ENCODE peak calls at places on chromosome 12, in ten cellular contexts. One of them, this sample, is unnamed. For H3K36me3 and H3K27me3, the result is how much of the 10 kb centered on the place peaks cover.

GRCh38 chr12:52168019-52168717 is 23.6 kb downstream of the KRT80 start:
- DNase-seq in right atrium auricular region: no peak
- DNase-seq in adrenal gland: no peak
- DNase-seq in PC-9: no peak
- DNase-seq in Peyer's patch: peak
- DNase-seq in breast epithelium: no peak
- DNase-seq in NT2/D1: no peak
- DNase-seq in stomach: peak
- DNase-seq in bronchial epithelial cell: peak
- DNase-seq in prostate gland: no peak
- DNase-seq in this sample: no peak

GRCh38 chr12:3200779-3201738 is 123.9 kb downstream of the TSPAN9 start:
- DNase-seq in PC-9: no peak
- DNase-seq in NT2/D1: no peak
- DNase-seq in right atrium auricular region: no peak
- DNase-seq in Peyer's patch: no peak
- DNase-seq in adrenal gland: no peak
- DNase-seq in bronchial epithelial cell: no peak
- DNase-seq in prostate gland: no peak
- DNase-seq in breast epithelium: no peak
- DNase-seq in stomach: no peak
- DNase-seq in this sample: no peak

GRCh38 chr12:30980886-30981662 is 54.5 kb downstream of the TSPAN11 start:
- DNase-seq in prostate gland: no peak
- DNase-seq in right atrium auricular region: no peak
- DNase-seq in breast epithelium: no peak
- DNase-seq in Peyer's patch: no peak
- DNase-seq in stomach: no peak
- DNase-seq in adrenal gland: no peak
- DNase-seq in bronchial epithelial cell: no peak
- DNase-seq in NT2/D1: no peak
- DNase-seq in PC-9: no peak
- DNase-seq in this sample: no peak

GRCh38 chr12:95790912-95791849 is 617 bp upstream of the NTN4 start:
- DNase-seq in Peyer's patch: no peak
- DNase-seq in prostate gland: peak
- DNase-seq in NT2/D1: no peak
- DNase-seq in bronchial epithelial cell: peak
- DNase-seq in right atrium auricular region: no peak
- DNase-seq in breast epithelium: no peak
- DNase-seq in PC-9: peak
- DNase-seq in stomach: no peak
- DNase-seq in adrenal gland: peak
- DNase-seq in this sample: no peak

GRCh38 chr12:10143205-10143604 is 13.2 kb upstream of the CLEC7A start:
- DNase-seq in NT2/D1: no peak
- DNase-seq in breast epithelium: no peak
- DNase-seq in prostate gland: no peak
- DNase-seq in PC-9: no peak
- DNase-seq in Peyer's patch: no peak
- DNase-seq in stomach: no peak
- DNase-seq in adrenal gland: no peak
- DNase-seq in bronchial epithelial cell: peak
- DNase-seq in right atrium auricular region: no peak
- DNase-seq in this sample: no peak

GRCh38 chr12:110920324-110920910 is at the start of gene MYL2:
- DNase-seq in adrenal gland: no peak
- DNase-seq in right atrium auricular region: peak
- DNase-seq in breast epithelium: no peak
- DNase-seq in Peyer's patch: no peak
- DNase-seq in NT2/D1: no peak
- DNase-seq in stomach: no peak
- DNase-seq in PC-9: no peak
- DNase-seq in bronchial epithelial cell: no peak
- DNase-seq in prostate gland: no peak
- DNase-seq in this sample: no peak

GRCh38 chr12:27975222-27976136 is 2.9 kb upstream of the PTHLH start:
- DNase-seq in right atrium auricular region: no peak
- DNase-seq in bronchial epithelial cell: peak
- DNase-seq in Peyer's patch: no peak
- DNase-seq in prostate gland: no peak
- DNase-seq in PC-9: no peak
- DNase-seq in NT2/D1: no peak
- DNase-seq in adrenal gland: no peak
- DNase-seq in breast epithelium: no peak
- DNase-seq in stomach: no peak
- DNase-seq in this sample: no peak

GRCh38 chr12:50353869-50354593 is 42.4 kb downstream of the FAM186A start:
- DNase-seq in Peyer's patch: no peak
- DNase-seq in NT2/D1: no peak
- DNase-seq in PC-9: no peak
- DNase-seq in adrenal gland: no peak
- DNase-seq in bronchial epithelial cell: no peak
- DNase-seq in breast epithelium: no peak
- DNase-seq in right atrium auricular region: no peak
- DNase-seq in prostate gland: no peak
- DNase-seq in stomach: no peak
- DNase-seq in this sample: no peak

GRCh38 chr12:4270670-4271432 is 2.7 kb upstream of the CCND2 start:
- DNase-seq in adrenal gland: peak
- DNase-seq in stomach: no peak
- DNase-seq in prostate gland: no peak
- DNase-seq in Peyer's patch: peak
- DNase-seq in PC-9: no peak
- DNase-seq in bronchial epithelial cell: peak
- DNase-seq in NT2/D1: peak
- DNase-seq in breast epithelium: no peak
- DNase-seq in right atrium auricular region: peak
- DNase-seq in this sample: no peak

GRCh38 chr12:98743362-98743953 is 98.4 kb downstream of the APAF1 start:
- DNase-seq in bronchial epithelial cell: peak
- DNase-seq in PC-9: no peak
- DNase-seq in stomach: no peak
- DNase-seq in breast epithelium: no peak
- DNase-seq in prostate gland: no peak
- DNase-seq in adrenal gland: no peak
- DNase-seq in Peyer's patch: no peak
- DNase-seq in NT2/D1: peak
- DNase-seq in right atrium auricular region: no peak
- DNase-seq in this sample: no peak

GRCh38 chr12:100896192-100896591 is 101.6 kb downstream of the ANO4 start:
- DNase-seq in PC-9: no peak
- DNase-seq in right atrium auricular region: no peak
- DNase-seq in prostate gland: no peak
- DNase-seq in breast epithelium: no peak
- DNase-seq in adrenal gland: no peak
- DNase-seq in bronchial epithelial cell: no peak
- DNase-seq in stomach: no peak
- DNase-seq in Peyer's patch: no peak
- DNase-seq in NT2/D1: no peak
- DNase-seq in this sample: no peak

GRCh38 chr12:98997899-98998298 is 352.8 kb downstream of the APAF1 start:
- DNase-seq in PC-9: no peak
- DNase-seq in Peyer's patch: no peak
- DNase-seq in stomach: no peak
- DNase-seq in adrenal gland: peak
- DNase-seq in bronchial epithelial cell: no peak
- DNase-seq in NT2/D1: no peak
- DNase-seq in prostate gland: no peak
- DNase-seq in right atrium auricular region: no peak
- DNase-seq in breast epithelium: no peak
- DNase-seq in this sample: no peak

GRCh38 chr12:82326905-82327503 is 31.2 kb downstream of the CCDC59 start:
- DNase-seq in bronchial epithelial cell: peak
- DNase-seq in stomach: no peak
- DNase-seq in breast epithelium: no peak
- DNase-seq in adrenal gland: no peak
- DNase-seq in PC-9: peak
- DNase-seq in prostate gland: no peak
- DNase-seq in Peyer's patch: no peak
- DNase-seq in right atrium auricular region: no peak
- DNase-seq in NT2/D1: no peak
- DNase-seq in this sample: no peak

GRCh38 chr12:124352839-124353238 is 57.9 kb downstream of the RFLNA start:
- DNase-seq in PC-9: no peak
- DNase-seq in prostate gland: peak
- DNase-seq in adrenal gland: peak
- DNase-seq in stomach: peak
- DNase-seq in bronchial epithelial cell: peak
- DNase-seq in right atrium auricular region: no peak
- DNase-seq in Peyer's patch: peak
- DNase-seq in NT2/D1: no peak
- DNase-seq in breast epithelium: no peak
- DNase-seq in this sample: no peak

GRCh38 chr12:124351422-124351821 is 56.5 kb downstream of the RFLNA start:
- DNase-seq in adrenal gland: no peak
- DNase-seq in NT2/D1: no peak
- DNase-seq in prostate gland: no peak
- DNase-seq in Peyer's patch: no peak
- DNase-seq in breast epithelium: no peak
- DNase-seq in right atrium auricular region: no peak
- DNase-seq in PC-9: no peak
- DNase-seq in bronchial epithelial cell: no peak
- DNase-seq in stomach: no peak
- DNase-seq in this sample: no peak

GRCh38 chr12:124350491-124350890 is 55.6 kb downstream of the RFLNA start:
- DNase-seq in NT2/D1: no peak
- DNase-seq in breast epithelium: no peak
- DNase-seq in adrenal gland: no peak
- DNase-seq in prostate gland: no peak
- DNase-seq in right atrium auricular region: no peak
- DNase-seq in Peyer's patch: no peak
- DNase-seq in PC-9: no peak
- DNase-seq in stomach: no peak
- DNase-seq in bronchial epithelial cell: no peak
- DNase-seq in this sample: no peak

GRCh38 chr12:124354400-124354799 is 59.5 kb downstream of the RFLNA start:
- DNase-seq in breast epithelium: no peak
- DNase-seq in bronchial epithelial cell: no peak
- DNase-seq in Peyer's patch: no peak
- DNase-seq in NT2/D1: no peak
- DNase-seq in prostate gland: no peak
- DNase-seq in stomach: no peak
- DNase-seq in right atrium auricular region: no peak
- DNase-seq in PC-9: no peak
- DNase-seq in adrenal gland: no peak
- DNase-seq in this sample: no peak

DNA sequence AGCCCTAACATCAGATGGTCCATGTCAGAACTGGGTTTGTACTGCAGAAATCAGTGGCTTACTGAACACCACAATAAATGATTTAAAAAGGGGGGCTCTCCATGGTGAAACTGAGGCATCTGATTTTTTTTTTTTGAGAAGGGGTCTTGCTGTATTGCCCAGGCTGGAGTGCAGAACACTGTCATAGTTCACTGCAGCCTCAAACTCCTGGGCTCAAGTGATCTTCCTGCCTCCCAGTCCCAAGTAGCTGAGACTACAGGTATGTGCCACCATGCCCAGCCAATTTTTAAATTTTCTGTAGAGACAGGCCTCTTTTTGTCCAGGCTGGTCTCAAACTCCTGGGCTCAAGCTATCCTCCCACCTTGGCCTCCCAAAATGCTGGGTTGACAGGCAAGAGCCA is 57.4 kb downstream of the RFLNA start:
- DNase-seq in stomach: no peak
- DNase-seq in prostate gland: no peak
- DNase-seq in PC-9: no peak
- DNase-seq in right atrium auricular region: no peak
- DNase-seq in bronchial epithelial cell: no peak
- DNase-seq in NT2/D1: no peak
- DNase-seq in adrenal gland: no peak
- DNase-seq in breast epithelium: no peak
- DNase-seq in Peyer's patch: no peak
- DNase-seq in this sample: no peak
- H3K36me3 ChIP-seq in stomach: half or more
- H3K36me3 ChIP-seq in prostate gland: under half
- H3K36me3 ChIP-seq in PC-9: under half
- H3K36me3 ChIP-seq in right atrium auricular region: half or more
- H3K36me3 ChIP-seq in bronchial epithelial cell: under half
- H3K36me3 ChIP-seq in NT2/D1: half or more
- H3K36me3 ChIP-seq in adrenal gland: half or more
- H3K36me3 ChIP-seq in breast epithelium: under half
- H3K36me3 ChIP-seq in Peyer's patch: under half
- H3K36me3 ChIP-seq in this sample: under half

DNA sequence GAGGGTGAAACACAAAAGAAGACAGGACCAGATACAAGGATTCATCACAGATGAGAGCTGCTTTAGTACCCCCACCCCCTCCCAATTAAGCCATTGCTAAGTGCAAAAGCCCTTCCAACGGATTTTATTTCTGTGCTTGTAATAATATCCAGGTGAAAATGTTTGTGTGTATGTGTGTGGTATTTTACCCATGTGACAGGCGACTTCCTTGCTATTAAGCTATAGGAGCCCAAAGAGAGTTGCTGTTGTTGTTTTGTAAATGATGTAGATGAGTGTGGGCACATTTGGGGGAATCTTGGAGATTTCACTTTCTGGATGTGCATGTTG is 3.2 kb upstream of the HOXC4 start:
- DNase-seq in breast epithelium: no peak
- DNase-seq in Peyer's patch: no peak
- DNase-seq in stomach: no peak
- DNase-seq in bronchial epithelial cell: no peak
- DNase-seq in adrenal gland: no peak
- DNase-seq in prostate gland: no peak
- DNase-seq in PC-9: no peak
- DNase-seq in NT2/D1: no peak
- DNase-seq in right atrium auricular region: no peak
- DNase-seq in this sample: no peak
- H3K27me3 ChIP-seq in breast epithelium: under half
- H3K27me3 ChIP-seq in Peyer's patch: under half
- H3K27me3 ChIP-seq in stomach: half or more
- H3K27me3 ChIP-seq in bronchial epithelial cell: half or more
- H3K27me3 ChIP-seq in adrenal gland: under half
- H3K27me3 ChIP-seq in prostate gland: half or more
- H3K27me3 ChIP-seq in PC-9: under half
- H3K27me3 ChIP-seq in NT2/D1: half or more
- H3K27me3 ChIP-seq in right atrium auricular region: under half
- H3K27me3 ChIP-seq in this sample: under half

DNA sequence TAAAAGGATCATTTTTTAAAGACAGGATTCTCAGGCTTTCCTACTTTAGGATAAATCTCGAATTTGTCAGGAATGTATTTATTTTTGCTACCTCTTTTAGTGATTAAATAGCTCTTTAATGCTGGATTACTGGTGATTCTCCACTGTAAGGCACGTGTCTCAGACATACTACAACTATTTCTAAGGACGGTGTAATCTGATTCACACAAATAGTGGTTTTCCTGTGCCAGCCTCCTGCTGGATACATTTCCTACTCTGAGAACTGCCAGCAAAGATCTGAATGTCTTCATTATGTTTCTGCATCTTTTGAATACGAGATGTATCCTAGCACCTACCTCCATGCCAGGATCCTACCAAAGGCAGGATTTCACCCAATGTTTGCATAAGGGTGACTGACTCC is 120.7 kb downstream of the PRICKLE1 start:
- DNase-seq in PC-9: no peak
- DNase-seq in Peyer's patch: no peak
- DNase-seq in NT2/D1: no peak
- DNase-seq in bronchial epithelial cell: no peak
- DNase-seq in adrenal gland: no peak
- DNase-seq in right atrium auricular region: no peak
- DNase-seq in stomach: no peak
- DNase-seq in breast epithelium: no peak
- DNase-seq in prostate gland: no peak
- DNase-seq in this sample: no peak
- H3K4me3 ChIP-seq in PC-9: no peak
- H3K4me3 ChIP-seq in Peyer's patch: no peak
- H3K4me3 ChIP-seq in NT2/D1: no peak
- H3K4me3 ChIP-seq in bronchial epithelial cell: no peak
- H3K4me3 ChIP-seq in adrenal gland: no peak
- H3K4me3 ChIP-seq in right atrium auricular region: no peak
- H3K4me3 ChIP-seq in stomach: peak
- H3K4me3 ChIP-seq in breast epithelium: no peak
- H3K4me3 ChIP-seq in prostate gland: no peak
- H3K4me3 ChIP-seq in this sample: no peak

GRCh38 chr12:593396-593976 is 69.8 kb downstream of the NINJ2 start:
- DNase-seq in Peyer's patch: peak
- DNase-seq in adrenal gland: no peak
- DNase-seq in PC-9: no peak
- DNase-seq in prostate gland: no peak
- DNase-seq in right atrium auricular region: no peak
- DNase-seq in stomach: no peak
- DNase-seq in bronchial epithelial cell: no peak
- DNase-seq in NT2/D1: no peak
- DNase-seq in breast epithelium: no peak
- DNase-seq in this sample: no peak
- H3K36me3 ChIP-seq in Peyer's patch: under half
- H3K36me3 ChIP-seq in adrenal gland: under half
- H3K36me3 ChIP-seq in PC-9: under half
- H3K36me3 ChIP-seq in prostate gland: under half
- H3K36me3 ChIP-seq in right atrium auricular region: under half
- H3K36me3 ChIP-seq in stomach: under half
- H3K36me3 ChIP-seq in bronchial epithelial cell: under half
- H3K36me3 ChIP-seq in NT2/D1: under half
- H3K36me3 ChIP-seq in breast epithelium: under half
- H3K36me3 ChIP-seq in this sample: under half